ENCODE peak calls at places on chromosomes 6 and 20, in eight cellular contexts. One of them, this sample, is unnamed.

GRCh38 chr6:166307981-166308768 is at the start of gene PRR18:
- DNase-seq in endodermal cell: peak
- DNase-seq in stimulated activated CD4-positive, alpha-beta T cell treated with anti-CD3 and anti-CD28 coated beads, Interleukin-1b, Interleukin-23, amount 100 ng/mL, for 1 hour: no peak
- DNase-seq in GM19239: peak
- DNase-seq in HTR-8/SVneo: no peak
- DNase-seq in iris pigment epithelial cell: no peak
- DNase-seq in HT-29: no peak
- DNase-seq in fibroblast of gingiva: no peak
- DNase-seq in this sample: no peak

GRCh38 chr20:35579196-35579595 is 36.4 kb upstream of the SPAG4 start:
- DNase-seq in endodermal cell: no peak
- DNase-seq in stimulated activated CD4-positive, alpha-beta T cell treated with anti-CD3 and anti-CD28 coated beads, Interleukin-1b, Interleukin-23, amount 100 ng/mL, for 1 hour: no peak
- DNase-seq in GM19239: no peak
- DNase-seq in HTR-8/SVneo: no peak
- DNase-seq in iris pigment epithelial cell: no peak
- DNase-seq in HT-29: no peak
- DNase-seq in fibroblast of gingiva: no peak
- DNase-seq in this sample: no peak

GRCh38 chr6:148969679-148970078 is 222.8 kb downstream of the UST start:
- DNase-seq in endodermal cell: no peak
- DNase-seq in stimulated activated CD4-positive, alpha-beta T cell treated with anti-CD3 and anti-CD28 coated beads, Interleukin-1b, Interleukin-23, amount 100 ng/mL, for 1 hour: no peak
- DNase-seq in GM19239: no peak
- DNase-seq in HTR-8/SVneo: no peak
- DNase-seq in iris pigment epithelial cell: peak
- DNase-seq in HT-29: no peak
- DNase-seq in fibroblast of gingiva: peak
- DNase-seq in this sample: no peak

GRCh38 chr20:53691060-53691810 is 97.6 kb upstream of the ZNF217 start:
- DNase-seq in endodermal cell: no peak
- DNase-seq in stimulated activated CD4-positive, alpha-beta T cell treated with anti-CD3 and anti-CD28 coated beads, Interleukin-1b, Interleukin-23, amount 100 ng/mL, for 1 hour: no peak
- DNase-seq in GM19239: no peak
- DNase-seq in HTR-8/SVneo: no peak
- DNase-seq in iris pigment epithelial cell: no peak
- DNase-seq in HT-29: peak
- DNase-seq in fibroblast of gingiva: no peak
- DNase-seq in this sample: no peak

GRCh38 chr6:93721386-93722048 is 302.2 kb upstream of the EPHA7 start:
- DNase-seq in endodermal cell: peak
- DNase-seq in stimulated activated CD4-positive, alpha-beta T cell treated with anti-CD3 and anti-CD28 coated beads, Interleukin-1b, Interleukin-23, amount 100 ng/mL, for 1 hour: no peak
- DNase-seq in GM19239: no peak
- DNase-seq in HTR-8/SVneo: no peak
- DNase-seq in iris pigment epithelial cell: peak
- DNase-seq in HT-29: peak
- DNase-seq in fibroblast of gingiva: peak
- DNase-seq in this sample: no peak

GRCh38 chr6:84119277-84119676 is 85.7 kb downstream of the MRAP2 start:
- DNase-seq in endodermal cell: no peak
- DNase-seq in stimulated activated CD4-positive, alpha-beta T cell treated with anti-CD3 and anti-CD28 coated beads, Interleukin-1b, Interleukin-23, amount 100 ng/mL, for 1 hour: no peak
- DNase-seq in GM19239: no peak
- DNase-seq in HTR-8/SVneo: no peak
- DNase-seq in iris pigment epithelial cell: peak
- DNase-seq in HT-29: no peak
- DNase-seq in fibroblast of gingiva: no peak
- DNase-seq in this sample: no peak

GRCh38 chr6:73050706-73051105 is 174.6 kb downstream of the KHDC1L start:
- DNase-seq in endodermal cell: no peak
- DNase-seq in stimulated activated CD4-positive, alpha-beta T cell treated with anti-CD3 and anti-CD28 coated beads, Interleukin-1b, Interleukin-23, amount 100 ng/mL, for 1 hour: no peak
- DNase-seq in GM19239: no peak
- DNase-seq in HTR-8/SVneo: no peak
- DNase-seq in iris pigment epithelial cell: peak
- DNase-seq in HT-29: no peak
- DNase-seq in fibroblast of gingiva: peak
- DNase-seq in this sample: no peak

GRCh38 chr6:140079328-140079727 is 704.9 kb upstream of the CITED2 start:
- DNase-seq in endodermal cell: no peak
- DNase-seq in stimulated activated CD4-positive, alpha-beta T cell treated with anti-CD3 and anti-CD28 coated beads, Interleukin-1b, Interleukin-23, amount 100 ng/mL, for 1 hour: no peak
- DNase-seq in GM19239: no peak
- DNase-seq in HTR-8/SVneo: no peak
- DNase-seq in iris pigment epithelial cell: peak
- DNase-seq in HT-29: no peak
- DNase-seq in fibroblast of gingiva: no peak
- DNase-seq in this sample: no peak

GRCh38 chr6:127266178-127266891 is at the start of gene RNF146:
- DNase-seq in endodermal cell: no peak
- DNase-seq in stimulated activated CD4-positive, alpha-beta T cell treated with anti-CD3 and anti-CD28 coated beads, Interleukin-1b, Interleukin-23, amount 100 ng/mL, for 1 hour: peak
- DNase-seq in GM19239: peak
- DNase-seq in HTR-8/SVneo: peak
- DNase-seq in iris pigment epithelial cell: peak
- DNase-seq in HT-29: peak
- DNase-seq in fibroblast of gingiva: peak
- DNase-seq in this sample: peak

GRCh38 chr6:116475151-116475550 is 14.0 kb downstream of the CALHM6 start:
- DNase-seq in endodermal cell: no peak
- DNase-seq in stimulated activated CD4-positive, alpha-beta T cell treated with anti-CD3 and anti-CD28 coated beads, Interleukin-1b, Interleukin-23, amount 100 ng/mL, for 1 hour: no peak
- DNase-seq in GM19239: no peak
- DNase-seq in HTR-8/SVneo: no peak
- DNase-seq in iris pigment epithelial cell: no peak
- DNase-seq in HT-29: no peak
- DNase-seq in fibroblast of gingiva: no peak
- DNase-seq in this sample: no peak

GRCh38 chr6:12419626-12420272 is 129.6 kb downstream of the EDN1 start:
- DNase-seq in endodermal cell: no peak
- DNase-seq in stimulated activated CD4-positive, alpha-beta T cell treated with anti-CD3 and anti-CD28 coated beads, Interleukin-1b, Interleukin-23, amount 100 ng/mL, for 1 hour: no peak
- DNase-seq in GM19239: no peak
- DNase-seq in HTR-8/SVneo: no peak
- DNase-seq in iris pigment epithelial cell: no peak
- DNase-seq in HT-29: peak
- DNase-seq in fibroblast of gingiva: no peak
- DNase-seq in this sample: no peak

GRCh38 chr6:68657374-68657773 is 22.3 kb downstream of the ADGRB3 start:
- DNase-seq in endodermal cell: no peak
- DNase-seq in stimulated activated CD4-positive, alpha-beta T cell treated with anti-CD3 and anti-CD28 coated beads, Interleukin-1b, Interleukin-23, amount 100 ng/mL, for 1 hour: no peak
- DNase-seq in GM19239: no peak
- DNase-seq in HTR-8/SVneo: no peak
- DNase-seq in iris pigment epithelial cell: no peak
- DNase-seq in HT-29: no peak
- DNase-seq in fibroblast of gingiva: no peak
- DNase-seq in this sample: no peak

GRCh38 chr6:3328796-3329195 is 70.0 kb downstream of the PSMG4 start:
- DNase-seq in endodermal cell: no peak
- DNase-seq in stimulated activated CD4-positive, alpha-beta T cell treated with anti-CD3 and anti-CD28 coated beads, Interleukin-1b, Interleukin-23, amount 100 ng/mL, for 1 hour: no peak
- DNase-seq in GM19239: no peak
- DNase-seq in HTR-8/SVneo: no peak
- DNase-seq in iris pigment epithelial cell: no peak
- DNase-seq in HT-29: no peak
- DNase-seq in fibroblast of gingiva: no peak
- DNase-seq in this sample: no peak

GRCh38 chr6:168116975-168117899 is 38.2 kb upstream of the FRMD1 start:
- DNase-seq in endodermal cell: peak
- DNase-seq in stimulated activated CD4-positive, alpha-beta T cell treated with anti-CD3 and anti-CD28 coated beads, Interleukin-1b, Interleukin-23, amount 100 ng/mL, for 1 hour: no peak
- DNase-seq in GM19239: no peak
- DNase-seq in HTR-8/SVneo: no peak
- DNase-seq in iris pigment epithelial cell: no peak
- DNase-seq in HT-29: peak
- DNase-seq in fibroblast of gingiva: no peak
- DNase-seq in this sample: no peak

GRCh38 chr6:110039996-110040383 is 61.9 kb downstream of the GPR6 start:
- DNase-seq in endodermal cell: peak
- DNase-seq in stimulated activated CD4-positive, alpha-beta T cell treated with anti-CD3 and anti-CD28 coated beads, Interleukin-1b, Interleukin-23, amount 100 ng/mL, for 1 hour: no peak
- DNase-seq in GM19239: no peak
- DNase-seq in HTR-8/SVneo: peak
- DNase-seq in iris pigment epithelial cell: peak
- DNase-seq in HT-29: peak
- DNase-seq in fibroblast of gingiva: no peak
- DNase-seq in this sample: peak